ENCODE peak calls at places on chromosomes 6 and 20, in eight cellular contexts. One of them, this sample, is unnamed.

GRCh38 chr6:116060572-116061283 is at the start of gene FRK:
- DNase-seq in astrocyte: no peak
- DNase-seq in lung: peak; percentile 70
- DNase-seq in OCI-LY7: no peak
- DNase-seq in CD8-positive, alpha-beta T cell: no peak
- DNase-seq in Peyer's patch: no peak
- DNase-seq in endodermal cell: no peak
- DNase-seq in hepatocyte: peak; percentile 78
- DNase-seq in this sample: peak; percentile 13

GRCh38 chr6:36118550-36119107 is 11.7 kb upstream of the MAPK13 start:
- DNase-seq in astrocyte: no peak
- DNase-seq in lung: peak; percentile 54
- DNase-seq in OCI-LY7: no peak
- DNase-seq in CD8-positive, alpha-beta T cell: peak; percentile 66
- DNase-seq in Peyer's patch: no peak
- DNase-seq in endodermal cell: no peak
- DNase-seq in hepatocyte: peak; percentile 74
- DNase-seq in this sample: no peak

GRCh38 chr6:138580040-138580439 is 80.7 kb upstream of the NHSL1 start:
- DNase-seq in astrocyte: no peak
- DNase-seq in lung: no peak
- DNase-seq in OCI-LY7: no peak
- DNase-seq in CD8-positive, alpha-beta T cell: no peak
- DNase-seq in Peyer's patch: no peak
- DNase-seq in endodermal cell: no peak
- DNase-seq in hepatocyte: no peak
- DNase-seq in this sample: no peak

GRCh38 chr6:117448011-117448410 is 22.3 kb upstream of the ROS1 start:
- DNase-seq in astrocyte: peak; percentile 50
- DNase-seq in lung: no peak
- DNase-seq in OCI-LY7: no peak
- DNase-seq in CD8-positive, alpha-beta T cell: no peak
- DNase-seq in Peyer's patch: no peak
- DNase-seq in endodermal cell: peak; percentile 45
- DNase-seq in hepatocyte: no peak
- DNase-seq in this sample: no peak

GRCh38 chr20:57440678-57441509 is 49.7 kb downstream of the RBM38 start:
- DNase-seq in astrocyte: no peak
- DNase-seq in lung: peak; percentile 63
- DNase-seq in OCI-LY7: no peak
- DNase-seq in CD8-positive, alpha-beta T cell: no peak
- DNase-seq in Peyer's patch: no peak
- DNase-seq in endodermal cell: peak; percentile 71
- DNase-seq in hepatocyte: peak; percentile 54
- DNase-seq in this sample: peak; percentile 86

GRCh38 chr6:111382476-111383294 is 100.3 kb downstream of the REV3L start:
- DNase-seq in astrocyte: no peak
- DNase-seq in lung: peak; percentile 31
- DNase-seq in OCI-LY7: no peak
- DNase-seq in CD8-positive, alpha-beta T cell: no peak
- DNase-seq in Peyer's patch: no peak
- DNase-seq in endodermal cell: no peak
- DNase-seq in hepatocyte: no peak
- DNase-seq in this sample: no peak

GRCh38 chr20:37501940-37502339 is 19.1 kb upstream of the NNAT start:
- DNase-seq in astrocyte: no peak
- DNase-seq in lung: no peak
- DNase-seq in OCI-LY7: no peak
- DNase-seq in CD8-positive, alpha-beta T cell: no peak
- DNase-seq in Peyer's patch: no peak
- DNase-seq in endodermal cell: peak; percentile 81
- DNase-seq in hepatocyte: no peak
- DNase-seq in this sample: no peak

GRCh38 chr6:2858678-2859324 is 17.1 kb upstream of the SERPINB1 start:
- DNase-seq in astrocyte: no peak
- DNase-seq in lung: no peak
- DNase-seq in OCI-LY7: peak; percentile 83
- DNase-seq in CD8-positive, alpha-beta T cell: peak; percentile 53
- DNase-seq in Peyer's patch: peak; percentile 47
- DNase-seq in endodermal cell: no peak
- DNase-seq in hepatocyte: no peak
- DNase-seq in this sample: no peak

GRCh38 chr6:158867381-158868121 is 48.4 kb upstream of the EZR start:
- DNase-seq in astrocyte: no peak
- DNase-seq in lung: no peak
- DNase-seq in OCI-LY7: peak; percentile 80
- DNase-seq in CD8-positive, alpha-beta T cell: no peak
- DNase-seq in Peyer's patch: peak; percentile 53
- DNase-seq in endodermal cell: peak; percentile 52
- DNase-seq in hepatocyte: peak; percentile 21
- DNase-seq in this sample: no peak

GRCh38 chr6:116352515-116353471 is 18.0 kb upstream of the DSE start:
- DNase-seq in astrocyte: peak; percentile 72
- DNase-seq in lung: no peak
- DNase-seq in OCI-LY7: no peak
- DNase-seq in CD8-positive, alpha-beta T cell: no peak
- DNase-seq in Peyer's patch: no peak
- DNase-seq in endodermal cell: no peak
- DNase-seq in hepatocyte: no peak
- DNase-seq in this sample: no peak

GRCh38 chr20:8798505-8798904 is 270.4 kb upstream of the PLCB4 start:
- DNase-seq in astrocyte: peak; percentile 30
- DNase-seq in lung: no peak
- DNase-seq in OCI-LY7: no peak
- DNase-seq in CD8-positive, alpha-beta T cell: no peak
- DNase-seq in Peyer's patch: no peak
- DNase-seq in endodermal cell: no peak
- DNase-seq in hepatocyte: no peak
- DNase-seq in this sample: no peak

GRCh38 chr6:34792605-34793500 is 970 bp downstream of the BLTP3A start:
- DNase-seq in astrocyte: peak; percentile 35
- DNase-seq in lung: peak; percentile 48
- DNase-seq in OCI-LY7: peak; percentile 67
- DNase-seq in CD8-positive, alpha-beta T cell: no peak
- DNase-seq in Peyer's patch: no peak
- DNase-seq in endodermal cell: peak; percentile 77
- DNase-seq in hepatocyte: peak; percentile 54
- DNase-seq in this sample: peak; percentile 18

GRCh38 chr6:25010166-25010565 is 74.4 kb upstream of the RIPOR2 start:
- DNase-seq in astrocyte: no peak
- DNase-seq in lung: no peak
- DNase-seq in OCI-LY7: no peak
- DNase-seq in CD8-positive, alpha-beta T cell: no peak
- DNase-seq in Peyer's patch: no peak
- DNase-seq in endodermal cell: no peak
- DNase-seq in hepatocyte: no peak
- DNase-seq in this sample: no peak

GRCh38 chr6:117200067-117200466 is 65.3 kb upstream of the VGLL2 start:
- DNase-seq in astrocyte: no peak
- DNase-seq in lung: no peak
- DNase-seq in OCI-LY7: no peak
- DNase-seq in CD8-positive, alpha-beta T cell: no peak
- DNase-seq in Peyer's patch: no peak
- DNase-seq in endodermal cell: no peak
- DNase-seq in hepatocyte: no peak
- DNase-seq in this sample: peak; percentile 55

GRCh38 chr6:89679215-89680120 is 40.9 kb upstream of the LYRM2 start:
- DNase-seq in astrocyte: no peak
- DNase-seq in lung: no peak
- DNase-seq in OCI-LY7: no peak
- DNase-seq in CD8-positive, alpha-beta T cell: no peak
- DNase-seq in Peyer's patch: no peak
- DNase-seq in endodermal cell: no peak
- DNase-seq in hepatocyte: no peak
- DNase-seq in this sample: no peak

GRCh38 chr6:80341330-80341729 is 234.9 kb downstream of the BCKDHB start:
- DNase-seq in astrocyte: peak; percentile 73
- DNase-seq in lung: no peak
- DNase-seq in OCI-LY7: no peak
- DNase-seq in CD8-positive, alpha-beta T cell: no peak
- DNase-seq in Peyer's patch: no peak
- DNase-seq in endodermal cell: no peak
- DNase-seq in hepatocyte: no peak
- DNase-seq in this sample: no peak

GRCh38 chr6:28981391-28981832 is 23.7 kb downstream of the ZNF311 start:
- DNase-seq in astrocyte: peak; percentile 22
- DNase-seq in lung: peak; percentile 80
- DNase-seq in OCI-LY7: peak; percentile 84
- DNase-seq in CD8-positive, alpha-beta T cell: peak; percentile 54
- DNase-seq in Peyer's patch: peak; percentile 61
- DNase-seq in endodermal cell: peak; percentile 86
- DNase-seq in hepatocyte: peak; percentile 81
- DNase-seq in this sample: peak; percentile 53

GRCh38 chr6:28981833-28982475 is 23.2 kb downstream of the ZNF311 start:
- DNase-seq in astrocyte: peak; percentile 79
- DNase-seq in lung: peak; percentile 85
- DNase-seq in OCI-LY7: peak; percentile 84
- DNase-seq in CD8-positive, alpha-beta T cell: peak; percentile 55
- DNase-seq in Peyer's patch: peak; percentile 67
- DNase-seq in endodermal cell: peak; percentile 88
- DNase-seq in hepatocyte: peak; percentile 88
- DNase-seq in this sample: peak; percentile 72

GRCh38 chr6:28983838-28984237 is 21.3 kb downstream of the ZNF311 start:
- DNase-seq in astrocyte: no peak
- DNase-seq in lung: no peak
- DNase-seq in OCI-LY7: no peak
- DNase-seq in CD8-positive, alpha-beta T cell: no peak
- DNase-seq in Peyer's patch: no peak
- DNase-seq in endodermal cell: no peak
- DNase-seq in hepatocyte: no peak
- DNase-seq in this sample: no peak

GRCh38 chr6:28980797-28981390 is 24.2 kb downstream of the ZNF311 start:
- DNase-seq in astrocyte: peak; percentile 71
- DNase-seq in lung: peak; percentile 43
- DNase-seq in OCI-LY7: peak; percentile 93
- DNase-seq in CD8-positive, alpha-beta T cell: no peak
- DNase-seq in Peyer's patch: no peak
- DNase-seq in endodermal cell: peak; percentile 92
- DNase-seq in hepatocyte: peak; percentile 90
- DNase-seq in this sample: no peak

GRCh38 chr6:28982476-28983266 is 22.4 kb downstream of the ZNF311 start:
- DNase-seq in astrocyte: peak; percentile 53
- DNase-seq in lung: no peak
- DNase-seq in OCI-LY7: no peak
- DNase-seq in CD8-positive, alpha-beta T cell: no peak
- DNase-seq in Peyer's patch: no peak
- DNase-seq in endodermal cell: no peak
- DNase-seq in hepatocyte: peak; percentile 69
- DNase-seq in this sample: peak; percentile 7
- TF ChIP-seq CTCF in astrocyte: peak; percentile 13
- TF ChIP-seq CTCF in lung: no peak
- TF ChIP-seq CTCF in OCI-LY7: no peak
- TF ChIP-seq CTCF in CD8-positive, alpha-beta T cell: no peak
- TF ChIP-seq CTCF in Peyer's patch: no peak
- TF ChIP-seq CTCF in endodermal cell: peak; percentile 44
- TF ChIP-seq CTCF in hepatocyte: peak; percentile 8
- TF ChIP-seq CTCF in this sample: no peak

DNA sequence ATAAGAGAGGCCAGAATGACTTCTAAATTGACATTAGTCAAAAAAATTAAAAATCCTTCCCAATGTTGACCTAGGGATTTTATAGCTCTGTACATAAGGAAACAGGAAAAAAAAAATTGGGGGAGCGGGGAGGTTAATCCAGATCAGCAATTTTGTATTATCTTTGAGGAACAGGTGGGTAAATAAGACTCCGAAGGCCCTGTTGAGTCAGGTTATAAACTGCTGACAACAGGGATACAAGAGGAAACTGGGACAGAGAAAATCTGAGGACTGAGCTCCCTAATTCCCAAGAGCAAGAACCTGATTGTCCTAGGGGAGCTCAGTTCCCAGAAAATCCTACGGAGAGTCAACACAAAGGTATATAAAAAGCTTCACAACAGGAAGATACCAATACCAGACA is 26.8 kb upstream of the CRIP3 start:
- DNase-seq in astrocyte: no peak
- DNase-seq in lung: no peak
- DNase-seq in OCI-LY7: no peak
- DNase-seq in CD8-positive, alpha-beta T cell: no peak
- DNase-seq in Peyer's patch: no peak
- DNase-seq in endodermal cell: no peak
- DNase-seq in hepatocyte: peak; percentile 18
- DNase-seq in this sample: no peak
- H3K27ac ChIP-seq in astrocyte: no peak overlapping the region
- H3K27ac ChIP-seq in lung: no peak overlapping the region
- H3K27ac ChIP-seq in OCI-LY7: no peak overlapping the region
- H3K27ac ChIP-seq in CD8-positive, alpha-beta T cell: no peak overlapping the region
- H3K27ac ChIP-seq in Peyer's patch: no peak overlapping the region
- H3K27ac ChIP-seq in endodermal cell: no peak overlapping the region
- H3K27ac ChIP-seq in hepatocyte: peak overlapping the region; percentile 71
- H3K27ac ChIP-seq in this sample: no peak overlapping the region

DNA sequence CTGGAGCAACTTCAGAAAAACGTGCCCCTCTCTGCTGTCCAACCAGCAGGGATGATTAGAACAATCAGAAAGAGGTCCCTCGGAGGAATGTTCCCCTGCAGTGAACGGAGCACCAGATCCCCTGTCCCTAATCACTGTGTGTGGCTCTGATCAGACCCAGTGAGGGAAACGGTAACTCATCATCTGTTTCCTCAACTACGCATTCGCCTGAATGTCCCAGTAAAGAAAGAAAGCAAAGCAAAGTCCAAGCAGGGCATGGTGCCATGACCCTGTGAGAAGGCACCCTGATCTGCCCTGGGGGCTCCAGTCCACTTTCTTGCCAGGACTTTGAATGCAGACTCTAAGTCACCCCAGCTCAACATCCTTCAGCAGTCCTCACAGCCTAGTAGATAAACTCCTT is 149.1 kb downstream of the LY86 start:
- DNase-seq in astrocyte: no peak
- DNase-seq in lung: no peak
- DNase-seq in OCI-LY7: no peak
- DNase-seq in CD8-positive, alpha-beta T cell: no peak
- DNase-seq in Peyer's patch: no peak
- DNase-seq in endodermal cell: no peak
- DNase-seq in hepatocyte: no peak
- DNase-seq in this sample: no peak
- H3K4me1 ChIP-seq in astrocyte: no peaks in the 10 kb centered on the region
- H3K4me1 ChIP-seq in lung: no peaks in the 10 kb centered on the region
- H3K4me1 ChIP-seq in OCI-LY7: no peaks in the 10 kb centered on the region
- H3K4me1 ChIP-seq in CD8-positive, alpha-beta T cell: no peaks in the 10 kb centered on the region
- H3K4me1 ChIP-seq in Peyer's patch: no peaks in the 10 kb centered on the region
- H3K4me1 ChIP-seq in endodermal cell: peaks cover 15% of the 10 kb centered on the region
- H3K4me1 ChIP-seq in hepatocyte: peaks cover 6% of the 10 kb centered on the region
- H3K4me1 ChIP-seq in this sample: peaks cover 14% of the 10 kb centered on the region

DNA sequence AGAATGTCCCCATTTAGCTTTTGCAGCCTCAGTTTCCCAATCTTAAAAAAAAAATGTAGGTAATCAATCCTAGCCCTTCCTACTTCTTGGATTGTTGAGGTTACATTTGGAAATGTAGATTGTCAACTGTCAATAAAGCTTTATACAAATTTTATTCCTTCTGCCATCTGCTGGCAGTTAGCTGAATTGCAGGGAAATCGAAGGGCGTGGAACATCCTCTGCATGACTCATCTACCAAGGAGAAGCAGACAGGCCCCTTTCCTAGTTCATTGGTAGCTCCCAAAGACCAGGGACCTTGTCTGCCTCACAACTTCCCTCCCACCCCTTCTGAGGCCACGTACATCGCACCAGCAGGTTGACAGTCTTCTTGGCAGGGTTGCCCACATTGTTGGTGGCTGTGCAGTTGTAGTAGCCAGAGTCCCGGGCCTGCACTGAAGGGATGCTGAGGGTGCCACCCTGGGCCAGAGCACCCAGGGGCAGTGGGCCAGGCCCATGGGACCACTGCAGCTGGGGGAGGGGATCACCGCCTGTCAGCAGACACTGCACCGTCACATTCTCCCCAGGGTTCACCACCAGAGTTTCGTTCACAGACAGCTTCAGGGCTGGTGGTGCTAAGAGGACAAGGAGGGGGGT is 43.6 kb downstream of the MDGA1 start:
- DNase-seq in astrocyte: no peak
- DNase-seq in lung: no peak
- DNase-seq in OCI-LY7: peak; percentile 50
- DNase-seq in CD8-positive, alpha-beta T cell: peak; percentile 16
- DNase-seq in Peyer's patch: no peak
- DNase-seq in endodermal cell: peak; percentile 83
- DNase-seq in hepatocyte: peak; percentile 23
- DNase-seq in this sample: no peak
- TF ChIP-seq CTCF in astrocyte: peak; percentile 60
- TF ChIP-seq CTCF in lung: no peak
- TF ChIP-seq CTCF in OCI-LY7: peak; percentile 92
- TF ChIP-seq CTCF in CD8-positive, alpha-beta T cell: peak; percentile 57
- TF ChIP-seq CTCF in Peyer's patch: peak; percentile 85
- TF ChIP-seq CTCF in endodermal cell: peak; percentile 95
- TF ChIP-seq CTCF in hepatocyte: peak; percentile 50
- TF ChIP-seq CTCF in this sample: peak; percentile 46